ENCODE peak calls at places on chromosomes 6 and 20, in six cellular contexts. One of them, this sample, is unnamed.
A peak's percentile ranks its signal among the peaks of the same experiment; 100 is the strongest.

GRCh38 chr6:113530769-113531168 is 326.4 kb upstream of the MARCKS start:
- DNase-seq in cardiac fibroblast: peak; percentile 28
- DNase-seq in tibial nerve: no peak
- DNase-seq in pancreas: no peak
- DNase-seq in NCI-H2107: no peak
- DNase-seq in pons: no peak
- DNase-seq in this sample: no peak

GRCh38 chr6:39279539-39279938 is 34.7 kb downstream of the KCNK17 start:
- DNase-seq in tibial nerve: no peak
- DNase-seq in NCI-H2107: no peak
- DNase-seq in pons: no peak
- DNase-seq in pancreas: no peak
- DNase-seq in cardiac fibroblast: no peak
- DNase-seq in this sample: no peak

GRCh38 chr6:4610256-4610655 is 165.9 kb upstream of the CDYL start:
- DNase-seq in pancreas: no peak
- DNase-seq in cardiac fibroblast: peak; percentile 97
- DNase-seq in tibial nerve: no peak
- DNase-seq in pons: peak; percentile 11
- DNase-seq in NCI-H2107: no peak
- DNase-seq in this sample: no peak

GRCh38 chr6:38610050-38610619 is 29.6 kb downstream of the BTBD9 start:
- DNase-seq in cardiac fibroblast: peak; percentile 28
- DNase-seq in tibial nerve: no peak
- DNase-seq in pancreas: no peak
- DNase-seq in pons: no peak
- DNase-seq in NCI-H2107: no peak
- DNase-seq in this sample: no peak

GRCh38 chr6:142692942-142693341 is 252.0 kb downstream of the HIVEP2 start:
- DNase-seq in pons: peak; percentile 69
- DNase-seq in pancreas: peak; percentile 33
- DNase-seq in cardiac fibroblast: peak; percentile 90
- DNase-seq in tibial nerve: peak; percentile 40
- DNase-seq in NCI-H2107: peak; percentile 32
- DNase-seq in this sample: peak; percentile 41

GRCh38 chr20:36736451-36737182 is 9.3 kb downstream of the NDRG3 start:
- DNase-seq in cardiac fibroblast: no peak
- DNase-seq in NCI-H2107: no peak
- DNase-seq in pancreas: no peak
- DNase-seq in tibial nerve: no peak
- DNase-seq in pons: no peak
- DNase-seq in this sample: no peak

GRCh38 chr6:90219168-90219985 is 77.3 kb downstream of the BACH2 start:
- DNase-seq in NCI-H2107: peak; percentile 55
- DNase-seq in cardiac fibroblast: peak; percentile 87
- DNase-seq in pons: peak; percentile 70
- DNase-seq in tibial nerve: no peak
- DNase-seq in pancreas: peak; percentile 35
- DNase-seq in this sample: no peak

GRCh38 chr6:31826793-31827285 is 699 bp upstream of the HSPA1B start:
- DNase-seq in NCI-H2107: no peak
- DNase-seq in pancreas: peak; percentile 83
- DNase-seq in cardiac fibroblast: peak; percentile 97
- DNase-seq in tibial nerve: peak; percentile 84
- DNase-seq in pons: no peak
- DNase-seq in this sample: no peak

GRCh38 chr6:139028658-139029469 is at the start of gene ABRACL:
- DNase-seq in pancreas: peak; percentile 52
- DNase-seq in tibial nerve: no peak
- DNase-seq in cardiac fibroblast: peak; percentile 73
- DNase-seq in NCI-H2107: no peak
- DNase-seq in pons: peak; percentile 37
- DNase-seq in this sample: peak; percentile 84

GRCh38 chr6:106973841-106974336 is 640 bp downstream of the CD24 start:
- DNase-seq in cardiac fibroblast: no peak
- DNase-seq in pons: no peak
- DNase-seq in NCI-H2107: peak; percentile 39
- DNase-seq in tibial nerve: no peak
- DNase-seq in pancreas: no peak
- DNase-seq in this sample: no peak

GRCh38 chr6:160036790-160037206 is 67.9 kb downstream of the IGF2R start:
- DNase-seq in cardiac fibroblast: peak; percentile 86
- DNase-seq in tibial nerve: no peak
- DNase-seq in pancreas: no peak
- DNase-seq in NCI-H2107: no peak
- DNase-seq in pons: no peak
- DNase-seq in this sample: no peak

GRCh38 chr6:73577605-73578160 is 56.9 kb upstream of the EEF1A1 start:
- DNase-seq in pancreas: no peak
- DNase-seq in tibial nerve: no peak
- DNase-seq in NCI-H2107: no peak
- DNase-seq in cardiac fibroblast: peak; percentile 38
- DNase-seq in pons: no peak
- DNase-seq in this sample: no peak

GRCh38 chr6:42963855-42964605 is 3.5 kb downstream of the GNMT start:
- DNase-seq in pons: no peak
- DNase-seq in pancreas: no peak
- DNase-seq in tibial nerve: no peak
- DNase-seq in NCI-H2107: no peak
- DNase-seq in cardiac fibroblast: peak; percentile 68
- DNase-seq in this sample: no peak